ENCODE peak calls at places on chromosome 15, in four cellular contexts. X is mesothelial cell of epicardium, M is endothelial cell, U is colonic mucosa. R is an unnamed sample.
A peak's percentile ranks its signal among the peaks of the same experiment; 100 is the strongest.

GRCh38 chr15:74422370-74422722 is 11.4 kb downstream of the SEMA7A start:
- DNase-seq in X (no peak), M (no peak), U (no peak), R (no peak)

GRCh38 chr15:77346637-77347036 is 73.3 kb downstream of the PEAK1 start:
- DNase-seq in X (no peak), M (no peak), U (no peak), R (no peak)

GRCh38 chr15:54979949-54980348 is 216.8 kb downstream of the RSL24D1 start:
- DNase-seq in X (no peak), M (no peak), U (no peak), R (no peak)

GRCh38 chr15:64846246-64846645 is 4.5 kb downstream of the PLEKHO2 start:
- DNase-seq in X (no peak), M (no peak), U (no peak), R (no peak)

GRCh38 chr15:68578960-68579935 is at the start of gene CORO2B:
- DNase-seq in X (no peak), M (peak; percentile 67), U (no peak), R (peak; percentile 75)

GRCh38 chr15:68367226-68367625 is 64.7 kb downstream of the ITGA11 start:
- DNase-seq in X (no peak), M (no peak), U (no peak), R (no peak)

GRCh38 chr15:37101634-37102314 is 1.4 kb upstream of the MEIS2 start:
- DNase-seq in X (peak; percentile 66), M (peak; percentile 75), U (peak; percentile 65), R (peak; percentile 75)

GRCh38 chr15:99963976-99964375 is 230.7 kb upstream of the LYSMD4 start:
- DNase-seq in X (no peak), M (no peak), U (no peak), R (no peak)

GRCh38 chr15:80423215-80423614 is 19.0 kb downstream of the ARNT2 start:
- DNase-seq in X (no peak), M (no peak), U (no peak), R (no peak)

GRCh38 chr15:76056931-76057330 is 2.9 kb upstream of the TMEM266 start:
- DNase-seq in X (no peak), M (no peak), U (no peak), R (no peak)

GRCh38 chr15:40721716-40722115 is 26.7 kb downstream of the RAD51 start:
- DNase-seq in X (no peak), M (no peak), U (no peak), R (no peak)

GRCh38 chr15:78195735-78196201 is 38.6 kb downstream of the ACSBG1 start:
- DNase-seq in X (no peak), M (peak; percentile 30), U (peak; percentile 38), R (peak; percentile 48)

DNA sequence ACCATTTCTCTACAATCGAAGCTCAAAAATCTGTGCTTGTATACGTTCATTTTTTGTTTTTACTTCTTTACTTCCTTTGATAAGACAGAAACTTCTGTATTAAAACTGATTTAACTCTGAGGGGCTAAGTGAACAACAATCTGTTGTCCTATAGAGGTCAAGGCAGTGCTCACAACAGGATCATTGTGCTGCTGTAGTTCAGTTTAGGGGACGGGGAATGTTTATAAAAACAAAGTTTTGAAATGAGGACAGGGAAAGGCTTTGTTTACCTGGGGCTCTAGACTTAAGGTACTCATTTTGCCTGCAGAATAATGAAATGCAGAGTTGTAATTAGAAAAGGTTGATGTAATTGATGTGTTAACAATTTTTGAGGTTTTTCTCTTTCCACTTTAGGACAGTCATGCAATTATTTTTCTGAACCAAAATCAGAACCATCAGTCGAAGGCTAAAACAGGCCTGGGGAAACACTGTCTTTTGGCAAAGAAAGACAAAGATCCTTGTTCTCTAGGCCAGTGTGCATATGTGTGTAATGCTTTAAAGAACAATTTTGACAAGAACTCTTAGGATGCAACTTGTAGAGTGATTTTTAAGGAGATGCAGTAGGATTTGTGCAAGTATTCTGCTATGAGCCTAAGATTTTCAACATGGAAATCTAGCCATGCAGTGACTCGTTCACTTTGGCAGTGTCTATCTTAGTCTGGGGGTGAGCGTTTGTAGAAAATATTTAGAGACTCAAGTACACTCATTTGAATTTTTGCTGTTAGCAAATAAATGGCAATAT is 165.2 kb downstream of the PGPEP1L start:
- DNase-seq in X (no peak), M (no peak), U (no peak), R (no peak)
- TF ChIP-seq CTCF in X (no peak), M (no peak), U (no peak), R (no peak)

DNA sequence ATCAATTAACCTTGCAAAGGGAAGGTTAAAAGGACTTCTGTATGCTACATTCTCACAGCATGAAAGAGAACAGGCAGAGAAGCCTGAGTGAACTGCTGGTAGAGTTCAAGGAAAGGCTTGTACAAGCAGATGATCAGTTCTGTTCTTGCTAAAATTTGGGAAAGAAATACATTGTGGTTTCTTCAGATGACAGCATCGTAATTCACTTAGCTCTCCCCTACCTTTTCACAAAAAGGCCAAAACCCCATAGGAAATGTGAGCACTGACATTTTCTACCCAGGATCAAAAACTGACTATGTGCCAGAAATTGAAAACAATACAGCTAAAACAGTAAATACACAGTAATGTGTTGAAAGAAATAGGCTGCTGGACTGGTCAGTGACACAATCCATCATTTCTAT is 216.4 kb downstream of the DPH6 start:
- DNase-seq in X (no peak), M (no peak), U (no peak), R (no peak)
- TF ChIP-seq CTCF in X (no peak), M (no peak), U (no peak), R (no peak)

DNA sequence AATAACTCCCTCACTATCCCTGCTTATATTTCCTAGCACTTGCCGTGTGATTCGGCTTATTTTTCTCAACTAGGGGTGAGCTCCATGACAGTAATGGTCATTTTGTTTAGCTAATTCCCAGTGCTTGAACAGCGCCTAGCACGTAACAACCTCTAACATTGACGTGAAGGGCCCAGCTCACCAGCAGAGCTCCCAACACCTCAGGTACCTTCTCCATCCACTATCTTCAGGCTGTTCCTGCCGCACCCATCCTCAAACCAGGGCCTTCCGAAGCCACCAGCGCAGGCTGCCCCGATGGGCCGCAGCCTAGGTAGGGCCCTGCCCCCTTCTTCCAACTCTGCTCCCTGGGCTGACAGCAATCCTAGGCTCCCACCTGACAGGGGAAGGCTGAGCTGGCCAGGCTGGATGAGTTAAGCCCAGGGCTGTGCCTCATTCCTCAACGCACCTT is 751 bp upstream of the RPS17 start:
- DNase-seq in X (no peak), M (no peak), U (peak; percentile 25), R (peak; percentile 26)
- TF ChIP-seq CTCF in X (no peak), M (no peak), U (no peak), R (no peak)

GRCh38 chr15:88004379-88004778 is 252.2 kb downstream of the NTRK3 start:
- DNase-seq in X (no peak), M (no peak), U (no peak), R (no peak)
- TF ChIP-seq CTCF in X (no peak), M (no peak), U (no peak), R (no peak)

DNA sequence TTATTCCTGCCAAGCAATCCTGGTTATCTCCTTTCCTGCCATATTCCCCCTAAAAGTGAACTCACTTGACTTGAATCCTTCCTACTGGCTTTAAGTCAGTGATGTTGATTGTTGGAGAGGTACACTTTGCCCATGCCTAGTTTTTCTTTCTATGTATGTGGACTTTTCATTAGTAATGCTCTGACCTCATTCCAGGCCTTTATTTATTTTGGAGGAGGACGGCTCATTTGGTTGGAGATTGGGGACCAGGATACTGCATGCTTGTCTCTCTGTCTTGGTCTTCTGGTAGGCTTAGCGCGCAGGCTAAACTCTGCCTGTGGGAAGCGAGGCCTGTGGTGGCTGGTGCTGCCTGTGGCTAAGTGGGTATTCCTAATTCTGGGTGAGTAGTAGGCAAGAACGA is 29.1 kb upstream of the MTMR10 start:
- DNase-seq in X (no peak), M (no peak), U (no peak), R (no peak)
- TF ChIP-seq CTCF in X (no peak), M (no peak), U (no peak), R (no peak)